ENCODE peak calls at places on chromosomes 13 and 19, in eight cellular contexts. Z is pulmonary artery endothelial cell; N is dermis blood vessel endothelial cell; B is renal cortical epithelial cell; Q is activated CD4-positive, CD25-positive, alpha-beta regulatory T cell; L is EH; S is heart right ventricle; W is T-helper 17 cell. A is an unnamed sample.

GRCh38 chr19:49413348-49413747 is 9.9 kb downstream of the PTH2 start:
- DNase-seq in Z (no peak), N (no peak), B (no peak), Q (no peak), L (peak), S (peak), W (no peak), A (no peak)

GRCh38 chr13:28492527-28493367 is 2.2 kb downstream of the FLT1 start:
- DNase-seq in Z (no peak), N (peak), B (peak), Q (no peak), L (peak), S (no peak), W (no peak), A (no peak)

GRCh38 chr13:33785384-33785783 is 32.6 kb upstream of the RFC3 start:
- DNase-seq in Z (no peak), N (no peak), B (no peak), Q (no peak), L (no peak), S (no peak), W (no peak), A (no peak)

GRCh38 chr19:18282021-18282787 is 782 bp upstream of the JUND start:
- DNase-seq in Z (no peak), N (no peak), B (peak), Q (no peak), L (no peak), S (no peak), W (no peak), A (no peak)

GRCh38 chr19:335486-336066 is 9.0 kb downstream of the MIER2 start:
- DNase-seq in Z (no peak), N (no peak), B (no peak), Q (no peak), L (no peak), S (no peak), W (no peak), A (no peak)

GRCh38 chr19:28239270-28239669 is 973.7 kb downstream of the UQCRFS1 start:
- DNase-seq in Z (no peak), N (peak), B (no peak), Q (no peak), L (no peak), S (no peak), W (no peak), A (no peak)

GRCh38 chr19:48501446-48501960 is 10.1 kb downstream of the LMTK3 start:
- DNase-seq in Z (no peak), N (no peak), B (peak), Q (no peak), L (no peak), S (no peak), W (no peak), A (no peak)

GRCh38 chr13:60679928-60680693 is 283.1 kb downstream of the TDRD3 start:
- DNase-seq in Z (no peak), N (peak), B (no peak), Q (no peak), L (no peak), S (no peak), W (no peak), A (peak)

GRCh38 chr13:68030152-68030809 is 800.1 kb upstream of the PCDH9 start:
- DNase-seq in Z (no peak), N (no peak), B (peak), Q (no peak), L (no peak), S (no peak), W (no peak), A (no peak)

GRCh38 chr19:44848036-44848804 is 2.1 kb downstream of the NECTIN2 start:
- DNase-seq in Z (no peak), N (peak), B (peak), Q (no peak), L (peak), S (peak), W (no peak), A (peak)

GRCh38 chr19:55472463-55472862 is 4.0 kb upstream of the ZNF628 start:
- DNase-seq in Z (no peak), N (no peak), B (peak), Q (no peak), L (peak), S (no peak), W (no peak), A (no peak)

GRCh38 chr13:53405616-53406015 is 377.0 kb downstream of the OLFM4 start:
- DNase-seq in Z (no peak), N (no peak), B (no peak), Q (no peak), L (no peak), S (no peak), W (no peak), A (no peak)

A was measured in dermis microvascular lymphatic vessel endothelial cell.